ENCODE peak calls at places on chromosomes 6 and 20, in nine cellular contexts. L is lower leg skin, F is uterus, K is adrenal gland, S is ovary, O is NB4, N is transverse colon, H is breast epithelium, T is stomach. U is an unnamed sample.

GRCh38 chr20:4230651-4231050 is 215.3 kb upstream of the RNF24 start:
- DNase-seq in O (peak), K (no peak), T (no peak), N (no peak), S (no peak), L (no peak), H (no peak), F (no peak), U (no peak)

GRCh38 chr20:33635341-33635740 is 26.8 kb upstream of the C20orf144 start:
- DNase-seq in N (no peak), H (no peak), T (no peak), O (no peak), F (no peak), K (no peak), S (no peak), L (no peak), U (no peak)

GRCh38 chr20:54134445-54135220 is 39.2 kb downstream of the CYP24A1 start:
- DNase-seq in K (no peak), O (no peak), N (no peak), T (no peak), H (no peak), L (no peak), F (no peak), S (no peak), U (no peak)

GRCh38 chr6:139126255-139126654 is 8.6 kb upstream of the HECA start:
- DNase-seq in L (no peak), F (no peak), K (peak), O (peak), S (no peak), N (no peak), H (no peak), T (no peak), U (no peak)

GRCh38 chr20:51369503-51369902 is 173.0 kb downstream of the NFATC2 start:
- DNase-seq in S (no peak), L (no peak), O (no peak), F (no peak), K (no peak), H (no peak), T (no peak), N (no peak), U (no peak)

GRCh38 chr6:45436544-45437440 is 59.1 kb upstream of the SUPT3H start:
- DNase-seq in K (no peak), O (peak), F (no peak), N (no peak), T (no peak), S (no peak), H (no peak), L (no peak), U (no peak)

GRCh38 chr20:45469336-45470261 is at the start of gene WFDC2:
- DNase-seq in K (no peak), N (peak), T (peak), F (no peak), S (peak), L (no peak), H (peak), O (no peak), U (peak)

GRCh38 chr6:26552205-26552604 is 14.0 kb downstream of the HMGN4 start:
- DNase-seq in H (no peak), K (no peak), N (no peak), L (no peak), O (no peak), T (no peak), S (no peak), F (no peak), U (no peak)

GRCh38 chr6:107511410-107512070 is 21.6 kb downstream of the SOBP start:
- DNase-seq in F (peak), N (no peak), H (no peak), S (no peak), K (no peak), L (no peak), O (no peak), T (no peak), U (no peak)

GRCh38 chr20:49951160-49951559 is 15.0 kb downstream of the RNF114 start:
- DNase-seq in T (no peak), F (no peak), N (no peak), L (no peak), K (no peak), H (no peak), O (no peak), S (no peak), U (no peak)

GRCh38 chr6:125923371-125923877 is 33.1 kb upstream of the HINT3 start:
- DNase-seq in L (no peak), K (peak), S (no peak), O (no peak), F (no peak), N (no peak), H (no peak), T (no peak), U (no peak)

GRCh38 chr20:4513720-4514119 is 208.0 kb upstream of the PRND start:
- DNase-seq in T (no peak), O (no peak), K (no peak), S (no peak), F (no peak), N (no peak), L (no peak), H (no peak), U (no peak)

GRCh38 chr6:52595000-52595795 is 18.3 kb upstream of the TRAM2 start:
- DNase-seq in N (peak), K (peak), F (peak), L (peak), S (peak), H (no peak), T (no peak), O (peak), U (no peak)

GRCh38 chr6:6826961-6827360 is 238.4 kb downstream of the LY86 start:
- DNase-seq in S (no peak), L (peak), F (no peak), O (no peak), H (no peak), T (no peak), K (no peak), N (no peak), U (no peak)

GRCh38 chr6:113645576-113645970 is 211.6 kb upstream of the MARCKS start:
- DNase-seq in L (no peak), T (no peak), K (peak), H (no peak), F (peak), N (peak), O (no peak), S (no peak), U (peak)

GRCh38 chr6:48472535-48472934 is 361.5 kb upstream of the PTCHD4 start:
- DNase-seq in N (no peak), F (no peak), K (no peak), L (no peak), S (no peak), O (no peak), T (no peak), H (no peak), U (no peak)

DNA sequence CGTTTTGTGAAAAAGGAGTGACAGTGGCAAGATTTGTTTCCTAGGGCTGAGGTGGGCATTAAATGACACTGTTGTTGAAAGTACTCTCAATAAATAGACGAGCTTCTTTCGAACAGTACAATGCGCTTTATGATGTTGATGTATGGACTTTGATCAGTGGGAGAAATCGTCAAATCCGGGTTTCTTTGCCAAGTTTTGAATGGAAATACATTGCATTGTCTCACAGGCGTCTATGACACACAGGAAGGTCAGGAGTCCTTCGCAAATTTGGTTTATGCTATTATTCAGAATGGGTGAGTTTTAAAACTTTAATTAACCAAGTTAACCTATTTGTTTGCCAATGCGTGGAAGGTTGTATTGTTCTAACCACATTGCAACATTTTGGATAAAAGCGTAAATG is 547.3 kb upstream of the SLC35B3 start:
- DNase-seq in T (no peak), H (no peak), L (no peak), N (no peak), S (no peak), K (no peak), O (no peak), F (no peak), U (no peak)
- H3K4me3 ChIP-seq in T (no peak), H (peak), L (no peak), N (no peak), S (no peak), K (no peak), O (no peak), F (no peak), U (no peak)

DNA sequence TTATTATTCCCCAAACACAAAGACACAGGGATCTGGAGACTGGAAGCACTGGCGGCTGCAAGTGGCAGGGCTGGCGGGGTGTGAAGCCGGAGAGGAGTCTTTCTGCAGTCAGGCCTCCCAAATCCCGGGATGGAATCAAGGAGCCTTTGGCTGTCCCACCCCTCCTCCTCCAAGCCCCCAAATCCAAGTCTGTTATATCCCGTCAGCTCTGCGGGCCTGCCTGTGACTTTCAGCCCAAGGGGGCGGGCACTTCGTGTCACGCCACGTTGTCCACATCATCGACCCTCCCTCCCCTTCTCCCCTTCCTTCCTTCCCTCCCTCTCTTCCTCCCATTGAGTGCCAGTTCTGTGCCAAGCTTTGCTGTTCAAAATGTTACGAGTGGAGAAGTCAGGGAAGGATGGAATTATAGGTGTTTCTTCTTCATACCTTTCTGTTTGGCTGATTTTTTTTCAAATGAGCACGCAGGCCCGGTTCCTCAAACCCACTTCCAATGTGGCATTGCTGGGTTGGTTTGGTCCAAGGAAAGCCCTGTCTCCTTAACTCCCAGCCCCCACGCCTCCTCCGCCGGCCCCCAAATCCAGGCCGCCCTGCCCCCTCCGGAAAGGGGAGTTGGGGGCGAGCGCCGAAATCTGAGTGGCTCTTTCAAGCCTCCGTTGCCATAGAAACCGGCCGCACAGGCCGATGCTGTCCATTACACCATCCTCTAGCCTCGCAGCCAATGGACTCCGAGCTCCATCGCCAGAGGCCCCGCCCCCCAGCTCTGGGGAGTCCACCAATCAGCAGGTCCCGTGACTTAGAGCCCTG is 12.7 kb downstream of the ZCCHC3 start:
- DNase-seq in O (peak), L (peak), T (peak), F (peak), S (peak), N (peak), H (peak), K (peak), U (peak)
- TF ChIP-seq POLR2A in O (no peak), L (no peak), T (no peak), F (peak), S (no peak), N (no peak), H (no peak), K (no peak), U (no peak)

DNA sequence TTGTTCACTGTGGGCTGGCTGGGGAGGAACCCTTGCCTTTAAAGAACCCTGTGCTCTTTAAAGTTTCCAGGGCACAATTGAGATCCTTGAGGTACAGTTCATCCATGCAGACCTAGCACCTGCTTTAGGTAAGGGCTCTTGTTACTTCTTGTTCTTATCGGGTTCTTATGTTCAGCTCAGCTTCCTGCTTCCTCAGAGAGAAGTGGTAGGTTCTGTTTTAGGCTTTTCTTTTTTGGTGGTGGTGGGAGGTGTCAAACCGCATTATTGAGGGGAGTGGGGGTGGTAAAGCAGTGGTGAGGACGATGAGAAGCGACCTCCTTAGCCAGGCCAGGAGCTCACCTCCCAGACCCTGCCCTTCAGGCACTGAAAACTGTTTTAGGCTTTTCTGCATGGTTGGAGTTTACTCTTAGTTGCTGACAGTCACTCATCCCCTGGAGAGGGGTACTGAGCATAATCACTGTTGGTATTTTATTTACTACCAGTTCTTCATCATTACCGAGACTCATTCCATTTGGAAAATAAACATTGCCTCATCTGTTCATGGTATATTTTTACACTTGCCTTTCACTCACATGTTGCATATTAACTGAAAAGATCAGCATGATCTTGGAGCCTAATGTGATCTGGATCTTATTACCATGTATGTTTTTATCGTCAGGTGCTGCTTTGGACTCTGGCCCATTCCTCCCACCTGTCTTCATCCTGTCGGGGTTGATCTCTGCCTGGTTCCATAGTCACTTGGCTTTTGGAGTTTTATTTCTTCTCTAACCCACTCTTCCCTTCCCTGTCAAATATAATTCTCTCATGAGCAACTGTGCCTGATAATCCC is 35.4 kb downstream of the SLC16A10 start:
- DNase-seq in O (no peak), K (no peak), L (no peak), F (no peak), T (no peak), H (no peak), S (no peak), N (no peak), U (no peak)
- H3K4me3 ChIP-seq in O (no peak), K (no peak), L (no peak), F (no peak), T (no peak), H (no peak), S (no peak), N (no peak), U (no peak)

GRCh38 chr6:25333471-25333870 is 54.3 kb downstream of the CARMIL1 start:
- DNase-seq in L (no peak), F (no peak), T (no peak), K (no peak), N (no peak), H (no peak), S (no peak), O (no peak), U (no peak)
- TF ChIP-seq POLR2A in L (no peak), F (no peak), T (no peak), K (no peak), N (no peak), H (no peak), S (no peak), O (no peak), U (no peak)